ENCODE peak calls at places on chromosome 7, in six cellular contexts. M, P, Z, Q, L and O are unnamed samples.

GRCh38 chr7:1710936-1711335 is 40.9 kb downstream of the ELFN1 start:
- DNase-seq in M (no peak), Q (no peak), Z (no peak), L (no peak), P (peak), O (no peak)

GRCh38 chr7:131723926-131724325 is 167.5 kb upstream of the PODXL start:
- DNase-seq in P (no peak), Z (no peak), Q (no peak), L (no peak), M (no peak), O (no peak)

GRCh38 chr7:110347091-110347490 is 743.8 kb upstream of the LRRN3 start:
- DNase-seq in M (no peak), Z (no peak), P (no peak), Q (no peak), L (no peak), O (no peak)

GRCh38 chr7:34260282-34260681 is 354.9 kb downstream of the BMPER start:
- DNase-seq in Z (no peak), L (no peak), P (no peak), M (no peak), Q (no peak), O (no peak)

GRCh38 chr7:25619963-25620799 is 391.9 kb upstream of the NPVF start:
- DNase-seq in Q (peak), P (no peak), L (no peak), Z (no peak), M (no peak), O (no peak)

GRCh38 chr7:82335927-82336326 is 107.7 kb downstream of the CACNA2D1 start:
- DNase-seq in Z (no peak), L (no peak), M (peak), P (no peak), Q (no peak), O (peak)

GRCh38 chr7:13860734-13861133 is 128.7 kb downstream of the ETV1 start:
- DNase-seq in Z (no peak), L (no peak), Q (no peak), M (no peak), P (no peak), O (no peak)

GRCh38 chr7:10889266-10889898 is 84.3 kb upstream of the PHF14 start:
- DNase-seq in P (no peak), L (peak), Q (no peak), M (peak), Z (no peak), O (peak)

GRCh38 chr7:132355048-132355447 is 221.2 kb downstream of the PLXNA4 start:
- DNase-seq in L (no peak), Z (no peak), M (no peak), P (no peak), Q (no peak), O (no peak)

DNA sequence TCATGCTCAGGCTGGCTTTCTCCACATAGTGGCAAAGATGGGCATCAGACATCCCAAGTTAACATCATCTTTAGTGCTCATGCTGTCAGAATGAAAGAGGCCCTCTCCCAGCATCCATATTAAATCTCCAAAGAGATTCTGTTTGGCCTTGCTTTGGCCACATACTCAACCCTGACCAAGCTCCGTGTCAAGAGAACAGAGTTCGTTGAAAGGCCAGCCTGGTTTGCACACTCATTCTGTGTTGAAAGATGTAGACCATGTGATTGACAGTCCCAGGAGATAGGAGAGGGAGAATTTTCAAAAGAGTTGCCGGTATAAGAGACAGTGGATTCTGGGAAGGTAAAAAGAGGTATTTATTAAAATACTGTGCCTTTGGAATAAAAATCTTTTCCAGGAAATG is 19.7 kb downstream of the MET start:
- DNase-seq in P (no peak), M (no peak), L (no peak), Q (no peak), Z (no peak), O (no peak)
- H3K27ac ChIP-seq in P (no peak), M (no peak), L (no peak), Q (no peak), Z (no peak), O (no peak)

DNA sequence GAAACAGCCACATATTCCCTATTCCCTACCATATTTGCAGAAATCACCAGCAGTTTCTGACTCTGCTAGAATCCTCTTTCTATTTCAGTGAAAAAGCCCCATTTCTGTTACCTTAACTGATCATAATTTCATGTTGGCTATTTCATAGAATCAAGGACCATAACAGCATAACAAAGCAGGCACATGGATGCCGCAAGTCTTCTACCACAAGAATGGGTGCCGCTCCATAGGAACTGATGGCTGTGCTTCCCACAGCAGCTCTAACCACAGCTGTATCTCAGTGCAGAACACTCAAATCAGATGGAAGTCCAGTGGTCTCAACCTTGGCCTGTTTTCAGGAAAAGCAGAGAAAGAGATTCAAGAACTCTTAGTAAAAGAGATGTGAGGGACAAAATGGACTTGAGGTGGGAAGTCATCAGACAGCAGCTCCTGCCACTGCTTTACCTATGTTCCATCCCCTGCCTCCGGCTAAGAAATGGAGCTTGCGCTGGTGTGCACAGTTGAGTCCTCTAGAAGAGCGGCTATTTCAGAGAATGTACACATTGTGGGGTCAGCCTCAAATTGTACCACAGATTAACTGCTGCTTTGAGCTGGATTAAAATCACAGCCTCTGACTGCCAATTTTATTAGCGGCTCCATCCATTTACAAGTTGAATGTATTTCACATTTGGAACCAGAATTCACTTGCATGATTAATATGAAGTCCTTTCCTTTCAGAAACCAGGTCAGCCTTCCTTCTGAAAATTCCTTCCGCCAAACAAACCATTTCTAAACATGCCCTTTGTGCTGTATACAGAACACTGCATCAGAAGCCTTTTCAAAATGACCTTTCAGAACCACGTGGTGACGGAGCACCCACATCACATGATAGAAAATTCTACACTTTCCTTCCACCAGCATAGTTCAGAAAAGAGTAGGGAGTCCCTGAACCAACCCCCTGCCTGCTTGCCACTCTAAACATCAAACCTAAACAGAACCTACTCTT is 7.7 kb downstream of the PTPRN2 start:
- DNase-seq in M (no peak), L (no peak), Q (no peak), Z (no peak), P (no peak), O (no peak)
- H3K27ac ChIP-seq in M (no peak), L (no peak), Q (no peak), Z (no peak), P (no peak), O (no peak)

DNA sequence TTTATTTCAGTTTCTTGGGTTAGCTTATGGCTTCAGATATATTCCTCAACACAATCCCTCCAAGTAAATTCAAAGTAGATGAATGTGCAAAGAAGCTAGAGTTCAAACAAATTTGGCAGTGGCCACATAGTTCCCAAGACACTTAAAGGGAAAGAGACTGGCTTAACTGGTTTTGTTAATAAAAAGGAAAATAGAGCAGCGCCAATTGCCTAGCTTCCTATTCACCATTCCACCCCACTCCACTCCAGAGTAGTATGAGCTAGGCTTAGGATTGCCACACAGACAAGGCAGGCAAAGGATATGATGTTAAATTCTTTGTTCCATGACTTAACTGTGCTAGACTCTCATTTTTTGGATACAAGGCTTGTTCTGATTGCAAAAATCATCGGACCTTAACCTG is 2.0 kb downstream of the XRCC2 start:
- DNase-seq in Q (no peak), M (peak), P (no peak), L (no peak), Z (no peak), O (no peak)
- H3K27ac ChIP-seq in Q (no peak), M (peak), P (no peak), L (no peak), Z (no peak), O (no peak)

GRCh38 chr7:120993575-120994191 is 5.2 kb downstream of the CPED1 start:
- DNase-seq in Q (no peak), M (no peak), L (no peak), P (no peak), Z (no peak), O (no peak)
- H3K27ac ChIP-seq in Q (no peak), M (no peak), L (no peak), P (no peak), Z (no peak), O (no peak)

DNA sequence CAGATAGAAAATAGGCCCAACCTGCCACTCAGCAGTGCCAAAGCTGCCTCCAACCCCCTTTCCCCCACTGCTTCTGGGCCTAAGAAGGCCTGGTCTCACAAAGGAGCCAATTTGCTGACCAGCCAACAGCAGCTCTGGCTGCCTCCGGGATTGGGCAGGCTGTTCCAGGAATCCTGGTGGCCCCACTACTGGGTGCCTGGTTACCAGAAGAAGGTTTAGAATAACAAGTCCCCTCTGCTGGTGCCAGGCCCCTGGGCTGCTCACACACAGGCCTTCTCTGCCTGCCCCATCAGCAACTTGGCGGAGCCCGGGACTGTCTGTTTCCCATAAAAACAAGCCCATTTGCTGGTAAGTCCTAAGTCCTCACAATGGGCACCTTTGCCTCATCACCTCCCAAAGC is 1.2 kb downstream of the PHKG1 start:
- DNase-seq in Q (no peak), L (no peak), P (no peak), Z (no peak), M (no peak), O (no peak)
- H3K27ac ChIP-seq in Q (no peak), L (no peak), P (no peak), Z (no peak), M (no peak), O (no peak)

GRCh38 chr7:127393370-127394058 is 1.0 kb upstream of the ZNF800 start:
- DNase-seq in L (peak), Z (no peak), M (peak), Q (no peak), P (no peak), O (peak)
- H3K27ac ChIP-seq in L (no peak), Z (peak), M (no peak), Q (peak), P (peak), O (no peak)